ENCODE peak calls at places on chromosomes 4 and X, in eight cellular contexts. H is A549, T is psoas muscle, P is ascending aorta, K is SK-N-SH, X is heart right ventricle, N is Peyer's patch, M is mesenchymal stem cell. C is an unnamed sample.
A peak's percentile ranks its signal among the peaks of the same experiment; 100 is the strongest.

GRCh38 chrX:63661676-63662075 is 123.3 kb downstream of the ARHGEF9 start:
- DNase-seq in T (no peak), N (no peak), M (peak; percentile 7), P (no peak), K (no peak), X (no peak), H (no peak), C (no peak)

GRCh38 chr4:52968241-52968640 is 106.1 kb downstream of the RASL11B start:
- DNase-seq in H (no peak), K (no peak), M (no peak), X (no peak), T (no peak), P (no peak), N (no peak), C (no peak)

GRCh38 chr4:47741200-47741599 is 96.7 kb downstream of the CORIN start:
- DNase-seq in X (no peak), T (no peak), P (no peak), M (peak; percentile 93), K (no peak), N (no peak), H (no peak), C (no peak)

GRCh38 chr4:184503869-184504300 is 29.5 kb upstream of the IRF2 start:
- DNase-seq in X (no peak), T (no peak), M (peak; percentile 14), H (no peak), K (no peak), P (no peak), N (peak; percentile 47), C (no peak)

GRCh38 chr4:123741906-123742305 is 345.3 kb downstream of the SPRY1 start:
- DNase-seq in N (no peak), P (no peak), T (no peak), X (no peak), K (no peak), H (no peak), M (peak; percentile 21), C (no peak)

GRCh38 chr4:38785901-38786402 is 3.2 kb upstream of the TLR10 start:
- DNase-seq in T (no peak), X (no peak), K (no peak), N (no peak), M (peak; percentile 10), H (no peak), P (no peak), C (no peak)

GRCh38 chrX:151488677-151489076 is 74.8 kb upstream of the PASD1 start:
- DNase-seq in H (peak; percentile 13), T (no peak), K (peak; percentile 5), N (no peak), M (no peak), X (no peak), P (no peak), C (no peak)

GRCh38 chrX:71666240-71667223 is 814 bp upstream of the LOC101059915 start:
- DNase-seq in P (no peak), N (no peak), K (no peak), M (no peak), T (peak; percentile 48), X (no peak), H (peak; percentile 6), C (peak; percentile 4)

GRCh38 chr4:16627999-16628398 is 270.4 kb downstream of the LDB2 start:
- DNase-seq in K (no peak), T (no peak), X (no peak), P (no peak), H (no peak), N (no peak), M (peak; percentile 78), C (no peak)

GRCh38 chr4:113645771-113646455 is 115.6 kb downstream of the CAMK2D start:
- DNase-seq in M (peak; percentile 45), T (no peak), X (no peak), K (no peak), P (no peak), N (no peak), H (peak; percentile 94), C (no peak)

GRCh38 chrX:12802741-12803140 is 11.5 kb downstream of the PRPS2 start:
- DNase-seq in H (no peak), N (no peak), M (no peak), T (no peak), X (no peak), P (no peak), K (no peak), C (no peak)

GRCh38 chr4:47195706-47196105 is 164.3 kb downstream of the GABRB1 start:
- DNase-seq in N (no peak), T (no peak), K (no peak), M (no peak), X (no peak), H (no peak), P (no peak), C (no peak)

GRCh38 chr4:183789657-183790056 is 115.5 kb upstream of the STOX2 start:
- DNase-seq in K (no peak), M (no peak), N (no peak), P (no peak), T (no peak), X (no peak), H (no peak), C (no peak)

GRCh38 chrX:3320471-3321046 is 25.9 kb downstream of the MXRA5 start:
- DNase-seq in T (no peak), K (no peak), P (no peak), X (no peak), M (peak; percentile 59), H (no peak), N (no peak), C (no peak)

GRCh38 chrX:16320765-16321355 is 153.6 kb downstream of the MAGEB17 start:
- DNase-seq in P (no peak), M (peak; percentile 65), X (no peak), K (no peak), N (no peak), H (peak; percentile 2), T (no peak), C (no peak)

GRCh38 chr4:184387351-184387750 is 87.0 kb downstream of the IRF2 start:
- DNase-seq in T (no peak), M (no peak), X (no peak), H (no peak), K (no peak), P (no peak), N (peak; percentile 46), C (no peak)

GRCh38 chrX:1316527-1316926 is 20.1 kb upstream of the IL3RA start:
- DNase-seq in T (peak; percentile 75), N (no peak), M (no peak), P (peak; percentile 83), X (peak; percentile 55), H (no peak), K (no peak), C (no peak)

GRCh38 chr4:87219648-87220093 is 747 bp downstream of the KLHL8 start:
- DNase-seq in X (peak; percentile 45), M (peak; percentile 49), K (no peak), H (peak; percentile 21), P (peak; percentile 69), N (peak; percentile 47), T (peak; percentile 57), C (peak; percentile 85)

GRCh38 chr4:117447925-117448324 is 362.5 kb upstream of the TRAM1L1 start:
- DNase-seq in M (no peak), H (peak; percentile 9), X (no peak), K (no peak), N (no peak), T (no peak), P (no peak), C (no peak)

GRCh38 chr4:56055027-56055976 is 106.6 kb downstream of the CEP135 start:
- DNase-seq in H (no peak), N (no peak), M (peak; percentile 24), T (no peak), X (no peak), P (no peak), K (no peak), C (no peak)

DNA sequence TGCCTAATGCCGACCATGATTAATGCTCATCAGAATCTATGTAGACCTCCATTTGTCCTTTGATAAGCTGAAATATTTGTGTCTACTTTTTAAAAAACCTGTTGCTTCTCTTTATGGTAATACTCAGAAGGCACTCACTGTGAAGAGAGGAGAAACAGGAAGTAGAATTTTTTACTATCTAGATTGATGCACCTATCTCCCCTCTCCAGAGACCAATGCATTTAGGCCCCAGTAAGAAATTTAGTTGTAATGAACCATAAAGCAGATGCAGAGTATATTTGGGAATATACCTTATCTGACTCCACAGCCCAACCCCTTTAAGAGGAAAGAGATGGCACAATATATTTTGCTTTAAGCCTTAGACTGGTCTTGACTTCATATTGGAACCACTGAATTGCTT is 11.1 kb downstream of the TBL1X start:
- DNase-seq in N (no peak), M (no peak), K (no peak), P (no peak), H (no peak), T (no peak), X (no peak), C (no peak)
- H3K27ac ChIP-seq in N (no peak overlapping the region), M (no peak overlapping the region), K (no peak overlapping the region), P (no peak overlapping the region), H (no peak overlapping the region), T (no peak overlapping the region), X (no peak overlapping the region), C (no peak overlapping the region)

DNA sequence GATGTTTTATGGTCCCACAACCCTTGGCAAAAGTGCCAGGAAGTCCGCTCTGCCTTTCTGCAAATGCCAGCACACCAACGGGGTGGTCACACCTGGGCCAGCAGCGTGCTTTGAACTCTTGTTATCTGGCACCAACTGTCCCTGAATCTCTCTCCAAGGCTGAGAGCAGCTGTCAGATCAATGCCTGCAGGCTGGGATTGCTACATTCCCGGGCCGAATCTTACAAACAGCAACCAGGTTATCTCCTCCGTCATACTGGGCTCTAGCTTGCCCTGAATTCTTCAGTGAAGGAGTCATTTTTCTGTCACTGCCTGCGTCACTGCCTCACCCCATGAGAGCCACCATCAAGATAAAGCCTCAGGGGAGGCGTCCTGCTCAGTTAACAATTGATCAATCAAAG is 329.3 kb upstream of the PPARGC1A start:
- DNase-seq in H (peak; percentile 23), T (no peak), K (no peak), M (no peak), P (no peak), N (no peak), X (no peak), C (peak; percentile 27)
- H3K27ac ChIP-seq in H (no peak overlapping the region), T (no peak overlapping the region), K (no peak overlapping the region), M (no peak overlapping the region), P (no peak overlapping the region), N (no peak overlapping the region), X (no peak overlapping the region), C (peak overlapping the region; percentile 11)

DNA sequence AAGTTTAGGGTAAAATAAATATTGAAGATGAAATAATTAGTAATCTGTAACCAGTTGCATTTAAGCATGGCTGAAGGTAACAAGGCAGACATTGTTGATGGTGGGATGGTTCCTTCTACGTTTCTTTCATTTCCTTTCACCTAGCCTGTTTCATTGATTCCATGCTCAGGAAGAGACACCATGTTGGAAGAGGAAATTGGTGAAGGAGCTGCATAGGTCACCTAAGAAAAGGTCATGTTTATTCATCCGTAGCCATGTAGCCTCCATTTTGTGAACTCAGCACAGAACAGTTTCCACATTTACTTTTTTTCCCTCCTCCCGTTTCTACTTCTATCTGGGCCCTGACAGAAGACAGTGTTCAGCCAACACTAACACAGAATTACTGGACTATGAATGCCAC is 3.8 kb downstream of the ADH1B start:
- DNase-seq in M (no peak), N (no peak), T (no peak), H (no peak), P (no peak), X (no peak), K (no peak), C (no peak)
- H3K27ac ChIP-seq in M (no peak overlapping the region), N (peak overlapping the region; percentile 25), T (no peak overlapping the region), H (no peak overlapping the region), P (peak overlapping the region; percentile 64), X (no peak overlapping the region), K (no peak overlapping the region), C (no peak overlapping the region)

DNA sequence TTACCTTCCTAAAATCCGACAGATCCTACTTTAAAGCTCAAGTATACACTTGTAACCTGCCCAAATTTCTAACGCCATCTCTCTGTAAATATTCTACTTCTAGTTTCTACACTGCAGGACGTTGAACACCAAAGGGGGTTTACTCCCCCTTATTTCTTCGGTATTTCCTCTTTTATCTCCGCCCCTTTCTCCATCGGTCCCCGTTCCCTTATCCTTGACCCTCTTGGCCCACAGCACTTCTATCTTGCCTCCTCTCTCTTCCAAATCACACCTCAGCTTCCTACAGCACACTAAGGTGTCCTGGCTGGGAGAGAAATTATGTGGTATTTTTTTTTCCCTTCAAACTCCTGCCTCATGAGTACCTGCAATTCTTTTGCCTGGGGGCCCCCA is 728 bp downstream of the ZMAT1 start:
- DNase-seq in N (no peak), P (no peak), M (no peak), K (peak; percentile 23), X (peak; percentile 3), H (peak; percentile 0), T (no peak), C (no peak)
- H3K27ac ChIP-seq in N (peak overlapping the region; percentile 97), P (peak overlapping the region; percentile 96), M (no peak overlapping the region), K (peak overlapping the region; percentile 68), X (peak overlapping the region; percentile 98), H (peak overlapping the region; percentile 91), T (peak overlapping the region; percentile 88), C (peak overlapping the region; percentile 92)